ENCODE peak calls at places on chromosomes 13 and 19, in five cellular contexts. R is NCI-H1417 treated with DMSO at 0.1 percent for 48 hours; A is stimulated activated CD8-positive, alpha-beta memory T cell treated with anti-CD3 and anti-CD28 coated beads, Interleukin-2, amount 100 ng/mL, for 48 hours; P is CD4-positive, alpha-beta T cell; I is substantia nigra. E is an unnamed sample.

GRCh38 chr13:113863511-113864302 is at the start of gene GAS6:
- DNase-seq in R (no peak), A (no peak), P (no peak), I (peak), E (no peak)

GRCh38 chr19:1851581-1852293 is 3.5 kb upstream of the REXO1 start:
- DNase-seq in R (no peak), A (no peak), P (peak), I (no peak), E (no peak)

GRCh38 chr13:51425410-51426042 is 27.3 kb downstream of the INTS6 start:
- DNase-seq in R (no peak), A (no peak), P (no peak), I (no peak), E (no peak)

GRCh38 chr19:7336321-7336973 is 12.3 kb upstream of the ARHGEF18 start:
- DNase-seq in R (no peak), A (no peak), P (no peak), I (no peak), E (no peak)

GRCh38 chr19:49520705-49521319 is 7.0 kb upstream of the RCN3 start:
- DNase-seq in R (no peak), A (no peak), P (no peak), I (no peak), E (no peak)

GRCh38 chr13:45943965-45944364 is 92.4 kb upstream of the SIAH3 start:
- DNase-seq in R (no peak), A (no peak), P (no peak), I (no peak), E (no peak)

GRCh38 chr19:13987101-13987890 is 18.8 kb downstream of the RFX1 start:
- DNase-seq in R (no peak), A (no peak), P (no peak), I (peak), E (no peak)

GRCh38 chr19:57357406-57357805 is 5.9 kb upstream of the TRAPPC2B start:
- DNase-seq in R (no peak), A (no peak), P (no peak), I (no peak), E (no peak)

GRCh38 chr19:9931629-9932028 is 4.7 kb downstream of the OLFM2 start:
- DNase-seq in R (no peak), A (no peak), P (no peak), I (no peak), E (no peak)

GRCh38 chr19:48608798-48609263 is 2.3 kb downstream of the SPACA4 start:
- DNase-seq in R (no peak), A (no peak), P (peak), I (no peak), E (no peak)

GRCh38 chr13:22483276-22483675 is 697.5 kb upstream of the SGCG start:
- DNase-seq in R (no peak), A (no peak), P (no peak), I (no peak), E (no peak)

GRCh38 chr19:821228-821975 is at the start of gene PLPPR3:
- DNase-seq in R (no peak), A (no peak), P (no peak), I (no peak), E (no peak)

GRCh38 chr19:3985643-3986259 is 488 bp upstream of the EEF2 start:
- DNase-seq in R (no peak), A (no peak), P (no peak), I (no peak), E (peak)

GRCh38 chr13:59304596-59304995 is 859.1 kb downstream of the DIAPH3 start:
- DNase-seq in R (no peak), A (no peak), P (no peak), I (no peak), E (no peak)

GRCh38 chr19:49133621-49134454 is 14.5 kb downstream of the PPFIA3 start:
- DNase-seq in R (no peak), A (no peak), P (no peak), I (no peak), E (peak)

GRCh38 chr19:53909471-53910169 is 542 bp downstream of the CACNG7 start:
- DNase-seq in R (no peak), A (no peak), P (no peak), I (no peak), E (no peak)

GRCh38 chr13:20721454-20722357 is 18.2 kb downstream of the IL17D start:
- DNase-seq in R (no peak), A (no peak), P (no peak), I (no peak), E (no peak)

GRCh38 chr13:51456510-51456909 is 3.7 kb upstream of the INTS6 start:
- DNase-seq in R (no peak), A (no peak), P (no peak), I (no peak), E (no peak)

GRCh38 chr19:11887618-11888531 is at the start of gene ZNF69:
- DNase-seq in R (no peak), A (peak), P (peak), I (peak), E (peak)

GRCh38 chr13:94154362-94154761 is 325.1 kb downstream of the DCT start:
- DNase-seq in R (no peak), A (no peak), P (no peak), I (no peak), E (no peak)

GRCh38 chr19:48603449-48603848 is 3.1 kb upstream of the SPACA4 start:
- DNase-seq in R (no peak), A (no peak), P (no peak), I (no peak), E (no peak)

GRCh38 chr19:54430306-54431254 is 15.3 kb downstream of the TTYH1 start:
- DNase-seq in R (no peak), A (peak), P (peak), I (peak), E (peak)

GRCh38 chr19:10228925-10229324 is 2.2 kb downstream of the S1PR2 start:
- DNase-seq in R (no peak), A (no peak), P (peak), I (no peak), E (no peak)

GRCh38 chr13:113178070-113178895 is 19.8 kb downstream of the PROZ start:
- DNase-seq in R (no peak), A (no peak), P (no peak), I (no peak), E (no peak)

GRCh38 chr19:17677002-17677401 is 11.2 kb downstream of the UNC13A start:
- DNase-seq in R (no peak), A (no peak), P (no peak), I (no peak), E (no peak)

GRCh38 chr19:43504426-43505185 is at the start of gene PHLDB3:
- DNase-seq in R (no peak), A (peak), P (no peak), I (no peak), E (no peak)

GRCh38 chr13:113413898-113414282 is 39.4 kb downstream of the ADPRHL1 start:
- DNase-seq in R (no peak), A (no peak), P (no peak), I (no peak), E (no peak)